ENCODE peak calls at places on chromosome 22, in five cellular contexts. T is esophagus squamous epithelium, P is A549, C is sigmoid colon, H is body of pancreas. N is an unnamed sample.

GRCh38 chr22:50141891-50142363 is 28.6 kb upstream of the PANX2 start:
- DNase-seq in C (peak; percentile 22), H (no peak), P (no peak), T (no peak), N (peak; percentile 72)

GRCh38 chr22:25014896-25015755 is 62.6 kb downstream of the KIAA1671 start:
- DNase-seq in H (no peak), P (no peak), C (no peak), T (no peak), N (no peak)

GRCh38 chr22:37516456-37516855 is 2.8 kb downstream of the CARD10 start:
- DNase-seq in C (no peak), H (no peak), P (no peak), T (no peak), N (no peak)

GRCh38 chr22:29394931-29395581 is 6.7 kb upstream of the AP1B1 start:
- DNase-seq in H (peak; percentile 80), P (peak; percentile 59), T (no peak), C (peak; percentile 82), N (peak; percentile 89)

GRCh38 chr22:36569999-36570398 is 41.0 kb upstream of the EIF3D start:
- DNase-seq in H (no peak), C (no peak), T (no peak), P (peak; percentile 29), N (peak; percentile 87)

GRCh38 chr22:47189056-47189916 is 426.8 kb downstream of the TBC1D22A start:
- DNase-seq in P (no peak), T (no peak), C (peak; percentile 37), H (no peak), N (peak; percentile 29)

GRCh38 chr22:24474221-24474620 is 20.9 kb upstream of the UPB1 start:
- DNase-seq in H (no peak), C (no peak), T (no peak), P (no peak), N (no peak)

GRCh38 chr22:30004101-30004500 is 76.2 kb upstream of the HORMAD2 start:
- DNase-seq in C (no peak), H (no peak), T (no peak), P (no peak), N (no peak)

GRCh38 chr22:33326540-33327295 is 268.5 kb upstream of the SYN3 start:
- DNase-seq in H (no peak), T (no peak), C (no peak), P (no peak), N (no peak)

GRCh38 chr22:37242395-37242918 is 1.6 kb downstream of the RAC2 start:
- DNase-seq in P (no peak), C (peak; percentile 73), H (no peak), T (peak; percentile 78), N (peak; percentile 65)

GRCh38 chr22:23175817-23176644 is 4.3 kb upstream of the BCR start:
- DNase-seq in P (no peak), H (no peak), C (no peak), T (no peak), N (no peak)

GRCh38 chr22:22657712-22658111 is 13.3 kb downstream of the GGTLC2 start:
- DNase-seq in C (no peak), H (no peak), P (no peak), T (no peak), N (no peak)

GRCh38 chr22:40202225-40202944 is 24.7 kb downstream of the TNRC6B start:
- DNase-seq in P (no peak), T (no peak), C (no peak), H (no peak), N (no peak)

GRCh38 chr22:23181763-23182288 is 1.5 kb downstream of the BCR start:
- DNase-seq in H (no peak), P (no peak), T (no peak), C (no peak), N (no peak)

GRCh38 chr22:37601540-37602442 is 6.8 kb upstream of the GGA1 start:
- DNase-seq in C (no peak), H (peak; percentile 82), P (no peak), T (no peak), N (peak; percentile 93)

GRCh38 chr22:24289138-24289537 is 18.5 kb downstream of the SPECC1L start:
- DNase-seq in T (no peak), P (no peak), C (no peak), H (no peak), N (no peak)

GRCh38 chr22:44931077-44931540 is 78.7 kb downstream of the PHF21B start:
- DNase-seq in H (no peak), T (no peak), P (no peak), C (no peak), N (no peak)

GRCh38 chr22:24424001-24424900 is 3.1 kb upstream of the ADORA2A start:
- DNase-seq in P (no peak), T (no peak), H (no peak), C (no peak), N (peak; percentile 79)

GRCh38 chr22:41799486-41800347 is 762 bp upstream of the CCDC134 start:
- DNase-seq in P (no peak), C (peak; percentile 70), T (no peak), H (peak; percentile 30), N (peak; percentile 72)

GRCh38 chr22:37657590-37658132 is 862 bp upstream of the PDXP start:
- DNase-seq in P (no peak), C (no peak), T (no peak), H (no peak), N (no peak)

GRCh38 chr22:49381595-49382450 is 445.9 kb downstream of the BRD1 start:
- DNase-seq in C (peak; percentile 25), P (no peak), T (no peak), H (no peak), N (peak; percentile 36)

GRCh38 chr22:41603873-41604332 is 14.3 kb upstream of the PMM1 start:
- DNase-seq in C (no peak), T (no peak), H (no peak), P (no peak), N (no peak)

GRCh38 chr22:48882636-48883200 is 945.0 kb downstream of the BRD1 start:
- DNase-seq in P (no peak), T (no peak), C (peak; percentile 55), H (no peak), N (peak; percentile 27)

GRCh38 chr22:50115693-50116092 is 25.9 kb downstream of the MOV10L1 start:
- DNase-seq in C (peak; percentile 68), P (no peak), H (no peak), T (no peak), N (no peak)

GRCh38 chr22:19951351-19951750 is 9.7 kb upstream of the TXNRD2 start:
- DNase-seq in T (no peak), C (no peak), H (no peak), P (no peak), N (peak; percentile 32)

GRCh38 chr22:23014250-23014649 is 56.1 kb upstream of the GNAZ start:
- DNase-seq in H (no peak), P (no peak), T (no peak), C (no peak), N (no peak)

GRCh38 chr22:38464992-38465672 is 2.8 kb upstream of the KDELR3 start:
- DNase-seq in T (no peak), P (no peak), C (no peak), H (no peak), N (no peak)

DNA sequence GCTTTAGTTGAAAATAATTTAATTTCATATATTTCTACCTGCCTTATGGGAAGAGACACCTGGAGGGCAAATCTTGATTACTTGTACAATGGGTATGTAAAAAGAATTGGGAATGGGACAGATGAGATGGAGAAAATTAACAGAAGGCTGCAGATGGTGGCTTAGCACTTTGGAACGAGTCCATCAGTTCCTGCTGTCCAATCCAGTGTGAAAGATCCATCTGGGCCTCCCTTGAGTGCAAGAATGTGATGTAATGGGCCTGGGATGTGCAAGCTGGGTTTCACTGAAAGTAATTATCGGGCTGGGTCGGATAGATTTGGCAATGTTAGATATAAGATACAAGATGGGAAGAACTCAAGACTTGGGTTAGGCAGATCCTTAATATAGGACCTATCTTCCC is 42.0 kb downstream of the CECR2 start:
- DNase-seq in P (no peak), T (no peak), H (no peak), C (no peak), N (no peak)
- H3K4me3 ChIP-seq in P (no peak overlapping the region), T (no peak overlapping the region), H (no peak overlapping the region), C (no peak overlapping the region), N (no peak overlapping the region)

DNA sequence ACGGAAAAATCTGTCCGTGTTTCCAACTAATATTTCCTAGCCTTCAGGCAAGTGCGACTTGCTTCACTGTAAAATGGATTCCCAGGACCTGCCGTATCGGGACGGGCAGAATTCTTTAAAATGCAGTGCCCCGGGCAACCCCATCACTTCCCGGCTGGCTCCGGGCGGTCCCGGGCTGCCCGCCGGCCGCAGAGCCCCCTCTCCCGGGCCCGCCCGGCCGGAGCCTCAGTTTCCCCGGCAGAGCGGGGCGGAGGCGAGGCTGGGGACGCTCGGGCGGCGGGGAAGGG is 84.1 kb upstream of the WNT7B start:
- DNase-seq in T (no peak), C (peak; percentile 26), H (peak; percentile 8), P (no peak), N (no peak)
- H3K4me1 ChIP-seq in T (peaks cover 100% of the 10 kb centered on the region), C (no peaks in the 10 kb centered on the region), H (peaks cover 91% of the 10 kb centered on the region), P (peaks cover 34% of the 10 kb centered on the region), N (no peaks in the 10 kb centered on the region)

GRCh38 chr22:27726344-27726725 is 75.2 kb downstream of the MN1 start:
- DNase-seq in C (no peak), H (no peak), T (no peak), P (no peak), N (no peak)

GRCh38 chr22:27724706-27725105 is 76.8 kb downstream of the MN1 start:
- DNase-seq in C (no peak), T (no peak), P (no peak), H (no peak), N (no peak)

GRCh38 chr22:27724181-27724580 is 77.4 kb downstream of the MN1 start:
- DNase-seq in C (no peak), T (no peak), H (no peak), P (no peak), N (no peak)

GRCh38 chr22:27727673-27728451 is 73.7 kb downstream of the MN1 start:
- DNase-seq in H (no peak), P (no peak), T (no peak), C (no peak), N (no peak)

DNA sequence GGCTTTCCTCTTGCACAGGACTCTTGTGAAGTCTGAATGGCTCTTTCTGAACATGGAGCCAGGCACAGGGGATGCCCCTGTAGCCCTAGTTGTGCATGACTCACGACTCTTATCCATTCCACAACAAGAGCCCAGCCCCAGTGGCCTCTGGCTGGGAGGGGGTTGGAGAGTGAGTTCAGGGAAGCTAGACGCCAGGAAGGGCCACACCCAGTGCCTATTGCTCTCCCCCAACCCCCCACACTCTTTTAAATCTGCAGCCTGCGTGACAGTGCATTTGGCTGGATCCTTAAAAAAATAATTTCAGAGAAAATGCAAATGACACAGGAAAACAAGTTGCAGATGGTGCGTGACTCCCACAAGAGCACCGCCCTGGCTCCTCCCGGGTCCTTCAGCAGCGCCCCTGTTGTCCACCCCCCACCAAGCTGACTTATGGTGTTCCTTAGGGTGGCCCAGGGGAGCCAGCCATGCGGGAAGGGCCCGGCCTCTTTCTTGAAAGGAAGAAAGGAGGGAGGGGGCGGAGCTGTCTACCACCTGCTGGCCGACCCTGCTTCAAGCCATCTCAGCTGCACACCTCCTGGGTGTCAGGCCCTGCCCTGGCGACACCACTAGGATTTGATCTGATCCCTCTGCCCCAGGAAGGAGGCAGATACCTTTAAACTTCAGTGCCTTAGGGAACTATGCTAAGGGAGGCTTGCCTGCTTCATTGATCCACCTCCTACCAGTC is 74.7 kb downstream of the MN1 start:
- DNase-seq in C (peak; percentile 75), P (peak; percentile 52), H (no peak), T (peak; percentile 26), N (peak; percentile 73)
- H3K4me3 ChIP-seq in C (no peak overlapping the region), P (no peak overlapping the region), H (no peak overlapping the region), T (no peak overlapping the region), N (no peak overlapping the region)

DNA sequence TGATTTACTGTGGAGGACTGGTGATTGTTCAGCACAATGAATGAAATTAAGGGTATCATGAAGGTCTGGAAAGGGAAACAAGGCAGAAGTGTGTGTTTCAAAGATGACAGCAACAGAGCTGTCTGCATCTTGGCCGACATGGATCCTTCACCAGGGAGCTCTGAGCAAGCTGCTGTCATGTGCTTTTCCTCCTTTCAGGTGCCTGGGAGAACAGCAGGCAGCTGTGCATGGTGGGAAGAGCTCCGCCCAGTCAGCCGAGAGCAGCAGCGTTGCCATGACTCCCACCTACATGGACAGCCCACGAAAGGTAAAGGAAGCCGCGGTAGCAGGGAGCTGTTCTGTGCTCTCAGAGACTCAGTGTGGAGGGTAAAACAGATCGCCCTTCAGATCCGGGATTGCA is 87.1 kb upstream of the YWHAH start:
- DNase-seq in C (no peak), P (no peak), T (no peak), H (no peak), N (peak; percentile 95)
- H3K4me1 ChIP-seq in C (no peaks in the 10 kb centered on the region), P (no peaks in the 10 kb centered on the region), T (no peaks in the 10 kb centered on the region), H (no peaks in the 10 kb centered on the region), N (no peaks in the 10 kb centered on the region)

N was measured in endodermal cell.